ENCODE peak calls at places on chromosomes 11 and 22, in seven cellular contexts. I, K, A, J, O, X and T are unnamed samples.

GRCh38 chr11:62267576-62267975 is 2.4 kb upstream of the SCGB2A2 start:
- DNase-seq in K (no peak), J (no peak), O (no peak), I (no peak), A (no peak), X (no peak), T (no peak)

GRCh38 chr11:104899226-104899625 is 966 bp upstream of the CASP12 start:
- DNase-seq in K (no peak), X (no peak), J (no peak), A (no peak), O (no peak), I (no peak), T (no peak)

GRCh38 chr11:108906329-108906728 is 241.5 kb downstream of the DDX10 start:
- DNase-seq in A (no peak), O (no peak), J (no peak), K (no peak), I (no peak), X (no peak), T (no peak)

GRCh38 chr11:74493816-74494630 is 499 bp upstream of the LIPT2 start:
- DNase-seq in J (no peak), O (no peak), A (peak), X (no peak), K (no peak), I (no peak), T (no peak)

GRCh38 chr22:23574371-23574811 is 5.7 kb downstream of the IGLL1 start:
- DNase-seq in A (no peak), J (no peak), K (peak), I (no peak), O (no peak), X (no peak), T (no peak)

GRCh38 chr22:49670610-49671330 is 156.9 kb downstream of the BRD1 start:
- DNase-seq in J (peak), K (peak), O (no peak), I (no peak), A (peak), X (peak), T (no peak)

GRCh38 chr11:134045799-134046635 is 22.9 kb upstream of the JAM3 start:
- DNase-seq in J (peak), X (peak), O (no peak), K (no peak), I (no peak), A (peak), T (no peak)

GRCh38 chr11:104665631-104666030 is 232.6 kb downstream of the CASP12 start:
- DNase-seq in A (no peak), X (no peak), J (no peak), I (no peak), K (no peak), O (no peak), T (no peak)

GRCh38 chr11:10461276-10461790 is 6.3 kb downstream of the AMPD3 start:
- DNase-seq in K (no peak), I (no peak), J (no peak), A (no peak), O (no peak), X (no peak), T (no peak)

GRCh38 chr11:117572129-117572528 is 224.9 kb downstream of the DSCAML1 start:
- DNase-seq in J (no peak), I (no peak), A (no peak), X (peak), K (no peak), O (no peak), T (no peak)

GRCh38 chr11:35088676-35089075 is 50.3 kb upstream of the CD44 start:
- DNase-seq in J (no peak), X (no peak), O (no peak), I (no peak), A (no peak), K (no peak), T (no peak)

GRCh38 chr22:31243339-31244043 is 31.4 kb downstream of the LIMK2 start:
- DNase-seq in A (no peak), I (no peak), O (no peak), K (no peak), J (no peak), X (no peak), T (no peak)

GRCh38 chr11:17014774-17015638 is 792 bp upstream of the PLEKHA7 start:
- DNase-seq in I (no peak), X (peak), K (peak), A (peak), O (no peak), J (peak), T (no peak)

GRCh38 chr22:43205748-43206514 is 19.0 kb upstream of the TTLL12 start:
- DNase-seq in I (no peak), A (peak), K (no peak), O (no peak), X (no peak), J (no peak), T (no peak)

GRCh38 chr11:34641981-34642380 is 21.1 kb downstream of the EHF start:
- DNase-seq in X (no peak), A (no peak), O (no peak), J (no peak), I (no peak), K (no peak), T (no peak)

GRCh38 chr11:18309691-18310090 is 12.2 kb downstream of the HPS5 start:
- DNase-seq in J (no peak), I (no peak), K (no peak), X (no peak), A (no peak), O (no peak), T (no peak)

GRCh38 chr22:50599816-50600454 is 658 bp upstream of the MAPK8IP2 start:
- DNase-seq in O (peak), J (peak), X (peak), I (no peak), A (peak), K (peak), T (peak)

GRCh38 chr11:62461740-62462522 is 43.1 kb downstream of the SCGB1A1 start:
- DNase-seq in K (no peak), O (no peak), X (no peak), I (no peak), J (no peak), A (no peak), T (no peak)

GRCh38 chr22:42641801-42642413 is 1.5 kb upstream of the ATP5MGL start:
- DNase-seq in X (no peak), A (no peak), K (no peak), O (no peak), J (no peak), I (no peak), T (no peak)

GRCh38 chr11:15590131-15590530 is 475.4 kb downstream of the INSC start:
- DNase-seq in O (no peak), A (no peak), I (no peak), X (no peak), K (no peak), J (no peak), T (no peak)

GRCh38 chr22:37631448-37632173 is 7.9 kb upstream of the SH3BP1 start:
- DNase-seq in I (no peak), J (no peak), K (no peak), A (no peak), X (no peak), O (no peak), T (no peak)

GRCh38 chr22:38338772-38339379 is 21.6 kb upstream of the CSNK1E start:
- DNase-seq in O (no peak), J (no peak), X (peak), I (no peak), A (no peak), K (peak), T (no peak)

GRCh38 chr11:655036-655726 is 18.1 kb downstream of the DRD4 start:
- DNase-seq in O (no peak), I (no peak), X (no peak), K (no peak), J (no peak), A (no peak), T (no peak)

GRCh38 chr11:70674605-70675004 is 276.3 kb downstream of the CTTN start:
- DNase-seq in X (no peak), I (no peak), O (no peak), A (no peak), K (no peak), J (no peak), T (no peak)

GRCh38 chr22:24149191-24149590 is 32.1 kb upstream of the SUSD2 start:
- DNase-seq in K (no peak), J (no peak), A (no peak), I (no peak), X (no peak), O (no peak), T (no peak)

GRCh38 chr22:29032014-29032475 is 29.6 kb downstream of the C22orf31 start:
- DNase-seq in A (no peak), O (no peak), I (no peak), K (no peak), X (no peak), J (no peak), T (no peak)

GRCh38 chr22:37290737-37291136 is 8.4 kb downstream of the CYTH4 start:
- DNase-seq in I (no peak), O (no peak), A (no peak), J (no peak), X (no peak), K (no peak), T (no peak)

GRCh38 chr11:108672113-108672512 is 7.2 kb downstream of the DDX10 start:
- DNase-seq in O (no peak), K (no peak), A (no peak), X (no peak), I (no peak), J (no peak), T (no peak)

GRCh38 chr22:38016182-38017078 is 32.1 kb upstream of the SOX10 start:
- DNase-seq in A (no peak), X (peak), I (peak), O (no peak), J (no peak), K (no peak), T (peak)

GRCh38 chr22:48834404-48834803 is 993.3 kb downstream of the BRD1 start:
- DNase-seq in O (no peak), I (no peak), A (no peak), X (no peak), K (no peak), J (no peak), T (no peak)

GRCh38 chr11:91296628-91297027 is 928.0 kb upstream of the FAT3 start:
- DNase-seq in A (no peak), I (no peak), J (no peak), O (no peak), X (no peak), K (no peak), T (no peak)

GRCh38 chr11:120184371-120184945 is 26.4 kb upstream of the OAF start:
- DNase-seq in O (no peak), I (no peak), J (no peak), A (no peak), X (peak), K (peak), T (no peak)

GRCh38 chr11:86101493-86101892 is 32.6 kb upstream of the PICALM start:
- DNase-seq in J (no peak), O (no peak), X (no peak), I (no peak), K (no peak), A (no peak), T (no peak)

GRCh38 chr11:125903753-125904659 is at the start of gene DDX25:
- DNase-seq in K (peak), I (peak), A (peak), X (no peak), J (peak), O (no peak), T (peak)

GRCh38 chr11:121210445-121210970 is 82.1 kb upstream of the SC5D start:
- DNase-seq in O (no peak), J (no peak), I (no peak), K (no peak), A (no peak), X (no peak), T (no peak)

GRCh38 chr11:78205256-78205655 is 16.5 kb downstream of the USP35 start:
- DNase-seq in X (peak), O (no peak), I (no peak), A (no peak), J (no peak), K (no peak), T (no peak)

GRCh38 chr11:95536049-95536448 is 253.5 kb downstream of the FAM76B start:
- DNase-seq in I (no peak), X (no peak), J (no peak), K (no peak), O (no peak), A (no peak), T (no peak)

GRCh38 chr22:45885941-45886395 is 91.0 kb downstream of the WNT7B start:
- DNase-seq in J (no peak), O (peak), I (peak), X (peak), A (no peak), K (peak), T (peak)

GRCh38 chr11:120137187-120137610 is 714 bp downstream of the TRIM29 start:
- DNase-seq in K (peak), I (no peak), J (no peak), A (no peak), X (peak), O (no peak), T (no peak)